ENCODE peak calls at places on chromosomes 2 and 18, in four cellular contexts. V, S, K and J are unnamed samples.

GRCh38 chr2:235026649-235027557 is 75.1 kb downstream of the SH3BP4 start:
- DNase-seq in V (peak), S (no peak), K (peak), J (peak)

GRCh38 chr2:54665436-54665856 is 58.0 kb upstream of the EML6 start:
- DNase-seq in V (no peak), S (no peak), K (peak), J (no peak)

GRCh38 chr2:187316040-187316439 is 132.0 kb downstream of the CALCRL start:
- DNase-seq in V (no peak), S (no peak), K (no peak), J (no peak)

GRCh38 chr18:23689031-23689615 is at the start of gene LAMA3:
- DNase-seq in V (no peak), S (peak), K (no peak), J (peak)

GRCh38 chr2:59073257-59073656 is 832.1 kb upstream of the FANCL start:
- DNase-seq in V (no peak), S (no peak), K (no peak), J (no peak)

GRCh38 chr2:40751981-40752380 is 300.1 kb upstream of the SLC8A1 start:
- DNase-seq in V (no peak), S (no peak), K (no peak), J (no peak)

GRCh38 chr2:127675335-127676261 is at the start of gene LIMS2:
- DNase-seq in V (no peak), S (peak), K (no peak), J (peak)

GRCh38 chr2:127321306-127321705 is 27.4 kb upstream of the ERCC3 start:
- DNase-seq in V (no peak), S (no peak), K (no peak), J (no peak)

GRCh38 chr2:211879323-211879722 is 659.3 kb downstream of the ERBB4 start:
- DNase-seq in V (no peak), S (no peak), K (peak), J (no peak)

GRCh38 chr18:8750954-8751415 is 45.6 kb downstream of the MTCL1 start:
- DNase-seq in V (peak), S (no peak), K (no peak), J (no peak)

GRCh38 chr2:186645999-186646398 is 47.9 kb upstream of the FAM171B start:
- DNase-seq in V (no peak), S (no peak), K (no peak), J (no peak)

GRCh38 chr2:190810981-190811587 is 69.5 kb upstream of the GLS start:
- DNase-seq in V (no peak), S (no peak), K (no peak), J (no peak)

GRCh38 chr18:11714244-11714918 is 25.3 kb downstream of the GNAL start:
- DNase-seq in V (no peak), S (no peak), K (no peak), J (no peak)

GRCh38 chr2:66874411-66874810 is 439.5 kb downstream of the MEIS1 start:
- DNase-seq in V (no peak), S (no peak), K (no peak), J (no peak)

GRCh38 chr2:11562011-11562410 is 28.2 kb downstream of the GREB1 start:
- DNase-seq in V (no peak), S (peak), K (no peak), J (no peak)

GRCh38 chr2:37776487-37776886 is 105.0 kb upstream of the CDC42EP3 start:
- DNase-seq in V (peak), S (no peak), K (peak), J (peak)

GRCh38 chr2:196287541-196287940 is 116.2 kb upstream of the STK17B start:
- DNase-seq in V (no peak), S (no peak), K (no peak), J (no peak)

GRCh38 chr2:68292108-68292710 is 27.5 kb downstream of the CNRIP1 start:
- DNase-seq in V (no peak), S (no peak), K (peak), J (peak)